ENCODE peak calls at places on chromosomes 3 and 15, in four cellular contexts. H, M, U and E are unnamed samples.

GRCh38 chr3:27859821-27860220 is 137.7 kb upstream of the EOMES start:
- DNase-seq in M (no peak), U (no peak), H (no peak), E (no peak)

GRCh38 chr15:57591237-57591821 is 375 bp upstream of the MYZAP start:
- DNase-seq in H (no peak), U (no peak), M (no peak), E (no peak)

GRCh38 chr3:150721285-150722130 is 17.8 kb upstream of the ERICH6 start:
- DNase-seq in M (no peak), H (no peak), U (no peak), E (no peak)

GRCh38 chr3:13636874-13637273 is 87.9 kb downstream of the FBLN2 start:
- DNase-seq in M (no peak), H (no peak), U (no peak), E (no peak)

GRCh38 chr3:67067251-67067650 is 69.1 kb downstream of the KBTBD8 start:
- DNase-seq in H (no peak), U (no peak), M (no peak), E (no peak)

GRCh38 chr15:31396881-31397560 is 70.4 kb downstream of the KLF13 start:
- DNase-seq in M (peak; percentile 97), H (peak; percentile 94), U (no peak), E (peak; percentile 94)

GRCh38 chr3:197734667-197735318 is 1.9 kb downstream of the RUBCN start:
- DNase-seq in H (no peak), U (no peak), M (no peak), E (no peak)

GRCh38 chr3:61158152-61158551 is 93.1 kb downstream of the FHIT start:
- DNase-seq in U (no peak), H (no peak), M (no peak), E (no peak)

GRCh38 chr3:151468284-151468917 is 7.5 kb upstream of the IGSF10 start:
- DNase-seq in H (peak; percentile 30), U (peak; percentile 11), M (no peak), E (no peak)

GRCh38 chr3:10505791-10506585 is 602 bp upstream of the ATP2B2 start:
- DNase-seq in H (no peak), U (no peak), M (no peak), E (no peak)

GRCh38 chr3:48268381-48268935 is 27.6 kb downstream of the ZNF589 start:
- DNase-seq in U (peak; percentile 65), M (peak; percentile 72), H (no peak), E (no peak)

GRCh38 chr3:140508545-140508944 is 169.3 kb upstream of the TRIM42 start:
- DNase-seq in M (no peak), H (no peak), U (no peak), E (no peak)

GRCh38 chr3:186151077-186151971 is 42.4 kb upstream of the ETV5 start:
- DNase-seq in M (no peak), U (no peak), H (no peak), E (no peak)

GRCh38 chr3:119660474-119661150 is at the start of gene POPDC2:
- DNase-seq in M (no peak), H (no peak), U (no peak), E (peak; percentile 32)

GRCh38 chr15:83365370-83365938 is 81.0 kb upstream of the BNC1 start:
- DNase-seq in M (no peak), U (no peak), H (peak; percentile 35), E (peak; percentile 31)

GRCh38 chr3:5231067-5231466 is 43.6 kb downstream of the EDEM1 start:
- DNase-seq in H (no peak), U (no peak), M (no peak), E (no peak)

GRCh38 chr15:71588746-71589145 is 221.6 kb upstream of the NR2E3 start:
- DNase-seq in H (no peak), M (no peak), U (no peak), E (no peak)

GRCh38 chr15:78335985-78336384 is 4.2 kb upstream of the CRABP1 start:
- DNase-seq in M (no peak), U (no peak), H (no peak), E (no peak)

GRCh38 chr3:11522953-11523792 is 120.5 kb downstream of the VGLL4 start:
- DNase-seq in H (no peak), U (no peak), M (peak; percentile 34), E (no peak)

GRCh38 chr3:48406443-48407431 is 23.1 kb downstream of the PLXNB1 start:
- DNase-seq in M (no peak), H (peak; percentile 19), U (no peak), E (no peak)

GRCh38 chr3:171753665-171754408 is 56.4 kb downstream of the PLD1 start:
- DNase-seq in M (no peak), H (no peak), U (no peak), E (no peak)

GRCh38 chr3:15271785-15272381 is 60.5 kb downstream of the SH3BP5 start:
- DNase-seq in H (no peak), U (peak; percentile 72), M (no peak), E (peak; percentile 50)

GRCh38 chr3:2511356-2511755 is 412.7 kb downstream of the CNTN4 start:
- DNase-seq in M (no peak), U (no peak), H (no peak), E (peak; percentile 27)

GRCh38 chr15:67331676-67332075 is 77.1 kb downstream of the IQCH start:
- DNase-seq in H (no peak), U (no peak), M (no peak), E (peak; percentile 23)

GRCh38 chr3:49553690-49554634 is at the start of gene BSN:
- DNase-seq in U (peak; percentile 89), H (peak; percentile 85), M (peak; percentile 89), E (peak; percentile 91)

GRCh38 chr3:13507247-13507790 is 27.2 kb downstream of the HDAC11 start:
- DNase-seq in M (no peak), H (no peak), U (no peak), E (no peak)

GRCh38 chr15:63506537-63507035 is 2.2 kb downstream of the USP3 start:
- DNase-seq in H (no peak), U (no peak), M (no peak), E (no peak)

GRCh38 chr3:106160396-106160795 is 291.6 kb upstream of the CBLB start:
- DNase-seq in U (no peak), M (no peak), H (no peak), E (no peak)

GRCh38 chr15:90188914-90189748 is 12.0 kb upstream of the SEMA4B start:
- DNase-seq in H (no peak), M (no peak), U (no peak), E (no peak)

GRCh38 chr3:30894521-30895289 is at the start of gene GADL1:
- DNase-seq in U (no peak), M (peak; percentile 60), H (peak; percentile 25), E (peak; percentile 24)

GRCh38 chr15:25060996-25061620 is 106.3 kb downstream of the SNRPN start:
- DNase-seq in M (peak; percentile 42), U (no peak), H (no peak), E (no peak)

GRCh38 chr3:140349938-140350337 is 327.9 kb upstream of the TRIM42 start:
- DNase-seq in U (no peak), H (no peak), M (no peak), E (no peak)

GRCh38 chr3:129070086-129070875 is 9.7 kb downstream of the GP9 start:
- DNase-seq in U (no peak), H (no peak), M (no peak), E (no peak)

GRCh38 chr3:128875556-128876120 is 3.8 kb upstream of the ACAD9 start:
- DNase-seq in H (no peak), M (no peak), U (peak; percentile 52), E (peak; percentile 28)

DNA sequence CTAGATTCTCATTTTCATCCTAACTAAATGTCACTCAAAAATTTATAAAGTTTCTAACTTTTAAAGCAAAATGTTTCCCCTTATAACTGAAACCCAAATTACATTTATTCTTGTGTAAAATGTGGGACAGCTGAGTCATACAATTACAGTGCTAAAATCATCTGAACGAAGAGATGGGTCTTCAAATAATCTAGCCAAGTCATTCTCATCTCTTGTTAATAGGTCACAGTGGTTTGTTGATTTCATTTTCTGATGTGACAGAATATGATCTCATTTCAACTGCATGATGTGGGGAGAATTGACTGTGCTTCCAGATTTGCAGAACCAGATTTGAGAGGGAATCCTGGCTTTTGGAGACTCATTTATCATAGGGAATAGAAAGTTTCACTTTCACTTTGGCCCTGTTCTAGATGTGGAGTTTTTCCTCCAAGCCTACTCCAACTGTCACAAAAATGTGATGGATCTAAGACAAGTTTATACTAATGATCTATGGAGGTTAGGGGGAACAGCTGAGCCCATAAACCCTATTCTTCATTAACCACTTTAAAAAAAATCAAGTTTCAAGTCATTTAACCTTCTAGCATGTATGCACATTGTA is 685.0 kb downstream of the PDCD6IP start:
- DNase-seq in U (no peak), M (no peak), H (no peak), E (no peak)
- TF ChIP-seq CTCF in U (no peak), M (no peak), H (no peak), E (no peak)

GRCh38 chr3:126553284-126553811 is 5.4 kb downstream of the C3orf22 start:
- DNase-seq in M (peak; percentile 45), U (no peak), H (no peak), E (no peak)
- TF ChIP-seq CTCF in M (no peak), U (no peak), H (no peak), E (no peak)

DNA sequence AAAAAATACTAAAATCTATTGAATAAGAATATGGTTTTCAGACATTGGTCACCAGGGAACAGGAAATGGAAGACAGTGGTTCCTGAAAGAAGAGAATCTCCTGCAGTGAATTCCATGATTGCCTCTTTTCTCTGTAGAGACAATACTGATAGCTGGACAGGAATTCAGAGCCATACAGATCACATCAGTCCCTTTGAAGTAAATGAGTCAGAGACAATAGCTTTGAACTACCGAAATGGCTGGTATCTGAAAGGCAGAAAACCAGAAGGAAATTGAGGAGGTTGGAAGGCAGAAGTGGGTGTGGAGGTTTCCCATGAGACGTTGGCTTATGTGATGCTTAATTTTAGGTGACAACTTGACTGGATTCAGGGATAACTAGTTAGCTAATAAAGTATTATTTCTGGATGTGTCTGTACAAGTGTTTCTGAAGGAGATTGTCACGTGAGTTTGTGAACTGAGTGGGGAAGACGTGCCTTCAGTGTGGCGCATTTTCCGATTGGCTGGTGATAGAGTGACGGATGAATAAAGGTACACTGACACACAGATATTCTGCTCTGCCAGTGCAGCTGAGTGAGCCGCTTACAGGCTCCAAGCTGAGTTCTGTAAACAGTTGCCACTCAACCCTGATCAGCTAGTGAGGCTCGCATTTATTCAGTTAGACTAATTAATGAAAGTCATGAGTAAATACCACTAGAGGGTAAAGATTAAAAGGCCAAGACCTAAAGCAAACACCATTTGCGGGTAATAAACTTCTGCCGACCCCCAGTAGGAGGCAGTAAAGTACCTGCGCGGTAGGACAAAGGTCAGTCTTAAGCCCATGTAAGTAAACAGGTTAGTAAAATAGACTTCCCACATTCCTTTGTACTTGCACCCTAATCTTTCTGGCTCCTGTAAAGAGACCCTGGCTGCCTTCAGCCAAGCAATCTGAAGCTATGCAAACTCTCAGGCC is 1298.6 kb downstream of the SI start:
- DNase-seq in H (no peak), M (no peak), U (no peak), E (no peak)
- TF ChIP-seq CTCF in H (no peak), M (no peak), U (no peak), E (no peak)

GRCh38 chr3:42819351-42819965 is 10.2 kb downstream of the ACKR2 start:
- DNase-seq in M (no peak), H (no peak), U (no peak), E (no peak)
- TF ChIP-seq CTCF in M (no peak), H (no peak), U (no peak), E (no peak)